ENCODE peak calls at places on chromosomes 16 and 17, in nine cellular contexts. One of them, this sample, is unnamed.

GRCh38 chr17:29237476-29238132 is 9.1 kb upstream of the CRYBA1 start:
- DNase-seq in AG09319: no peak
- DNase-seq in pons: no peak
- DNase-seq in HFF-Myc: no peak
- DNase-seq in hippocampal formation: no peak
- DNase-seq in NCI-H345: no peak
- DNase-seq in GM19239: no peak
- DNase-seq in Calu3: no peak
- DNase-seq in stimulated activated CD4-positive, alpha-beta T cell treated with anti-CD3 and anti-CD28 coated beads, TNF-alpha, amount 100 ng/mL, for 24 hours: no peak
- DNase-seq in this sample: no peak

GRCh38 chr16:9098377-9099090 is 7.1 kb downstream of the HAPSTR1 start:
- DNase-seq in pons: no peak
- DNase-seq in GM19239: no peak
- DNase-seq in Calu3: no peak
- DNase-seq in hippocampal formation: no peak
- DNase-seq in HFF-Myc: no peak
- DNase-seq in AG09319: no peak
- DNase-seq in stimulated activated CD4-positive, alpha-beta T cell treated with anti-CD3 and anti-CD28 coated beads, TNF-alpha, amount 100 ng/mL, for 24 hours: no peak
- DNase-seq in NCI-H345: no peak
- DNase-seq in this sample: no peak

GRCh38 chr17:50145532-50146229 is 4.8 kb downstream of the PPP1R9B start:
- DNase-seq in stimulated activated CD4-positive, alpha-beta T cell treated with anti-CD3 and anti-CD28 coated beads, TNF-alpha, amount 100 ng/mL, for 24 hours: no peak
- DNase-seq in AG09319: no peak
- DNase-seq in GM19239: no peak
- DNase-seq in NCI-H345: no peak
- DNase-seq in pons: no peak
- DNase-seq in hippocampal formation: no peak
- DNase-seq in Calu3: no peak
- DNase-seq in HFF-Myc: no peak
- DNase-seq in this sample: no peak

GRCh38 chr16:86773339-86773715 is 195.0 kb downstream of the FOXL1 start:
- DNase-seq in NCI-H345: no peak
- DNase-seq in hippocampal formation: no peak
- DNase-seq in pons: no peak
- DNase-seq in HFF-Myc: no peak
- DNase-seq in stimulated activated CD4-positive, alpha-beta T cell treated with anti-CD3 and anti-CD28 coated beads, TNF-alpha, amount 100 ng/mL, for 24 hours: no peak
- DNase-seq in GM19239: no peak
- DNase-seq in Calu3: no peak
- DNase-seq in AG09319: no peak
- DNase-seq in this sample: no peak

GRCh38 chr16:4051591-4051990 is 64.7 kb downstream of the ADCY9 start:
- DNase-seq in stimulated activated CD4-positive, alpha-beta T cell treated with anti-CD3 and anti-CD28 coated beads, TNF-alpha, amount 100 ng/mL, for 24 hours: no peak
- DNase-seq in pons: no peak
- DNase-seq in hippocampal formation: no peak
- DNase-seq in Calu3: no peak
- DNase-seq in AG09319: peak; percentile 27
- DNase-seq in GM19239: no peak
- DNase-seq in HFF-Myc: no peak
- DNase-seq in NCI-H345: no peak
- DNase-seq in this sample: no peak

GRCh38 chr16:1635070-1635469 is 22.9 kb downstream of the CRAMP1 start:
- DNase-seq in hippocampal formation: no peak
- DNase-seq in NCI-H345: no peak
- DNase-seq in pons: no peak
- DNase-seq in Calu3: no peak
- DNase-seq in HFF-Myc: no peak
- DNase-seq in AG09319: no peak
- DNase-seq in stimulated activated CD4-positive, alpha-beta T cell treated with anti-CD3 and anti-CD28 coated beads, TNF-alpha, amount 100 ng/mL, for 24 hours: no peak
- DNase-seq in GM19239: no peak
- DNase-seq in this sample: no peak

GRCh38 chr17:73968680-73969079 is 234.8 kb upstream of the RPL38 start:
- DNase-seq in hippocampal formation: no peak
- DNase-seq in GM19239: no peak
- DNase-seq in HFF-Myc: no peak
- DNase-seq in pons: no peak
- DNase-seq in Calu3: no peak
- DNase-seq in AG09319: no peak
- DNase-seq in stimulated activated CD4-positive, alpha-beta T cell treated with anti-CD3 and anti-CD28 coated beads, TNF-alpha, amount 100 ng/mL, for 24 hours: no peak
- DNase-seq in NCI-H345: no peak
- DNase-seq in this sample: no peak

GRCh38 chr16:84339316-84339715 is 29.0 kb upstream of the ATP2C2 start:
- DNase-seq in Calu3: no peak
- DNase-seq in pons: no peak
- DNase-seq in NCI-H345: no peak
- DNase-seq in hippocampal formation: peak; percentile 4
- DNase-seq in HFF-Myc: no peak
- DNase-seq in stimulated activated CD4-positive, alpha-beta T cell treated with anti-CD3 and anti-CD28 coated beads, TNF-alpha, amount 100 ng/mL, for 24 hours: no peak
- DNase-seq in AG09319: no peak
- DNase-seq in GM19239: no peak
- DNase-seq in this sample: no peak

GRCh38 chr17:17749921-17750320 is 68.7 kb downstream of the RAI1 start:
- DNase-seq in GM19239: peak; percentile 63
- DNase-seq in stimulated activated CD4-positive, alpha-beta T cell treated with anti-CD3 and anti-CD28 coated beads, TNF-alpha, amount 100 ng/mL, for 24 hours: no peak
- DNase-seq in NCI-H345: peak; percentile 31
- DNase-seq in Calu3: peak; percentile 29
- DNase-seq in HFF-Myc: peak; percentile 59
- DNase-seq in pons: peak; percentile 87
- DNase-seq in hippocampal formation: peak; percentile 50
- DNase-seq in AG09319: no peak
- DNase-seq in this sample: peak; percentile 77

GRCh38 chr16:995087-995486 is 13.5 kb downstream of the SOX8 start:
- DNase-seq in hippocampal formation: no peak
- DNase-seq in GM19239: no peak
- DNase-seq in NCI-H345: no peak
- DNase-seq in stimulated activated CD4-positive, alpha-beta T cell treated with anti-CD3 and anti-CD28 coated beads, TNF-alpha, amount 100 ng/mL, for 24 hours: no peak
- DNase-seq in HFF-Myc: no peak
- DNase-seq in Calu3: no peak
- DNase-seq in AG09319: no peak
- DNase-seq in pons: no peak
- DNase-seq in this sample: no peak

GRCh38 chr16:4682084-4682581 is 11.2 kb upstream of the NUDT16L1 start:
- DNase-seq in GM19239: no peak
- DNase-seq in pons: no peak
- DNase-seq in hippocampal formation: no peak
- DNase-seq in NCI-H345: no peak
- DNase-seq in AG09319: no peak
- DNase-seq in HFF-Myc: no peak
- DNase-seq in Calu3: no peak
- DNase-seq in stimulated activated CD4-positive, alpha-beta T cell treated with anti-CD3 and anti-CD28 coated beads, TNF-alpha, amount 100 ng/mL, for 24 hours: no peak
- DNase-seq in this sample: no peak

GRCh38 chr17:34357398-34357797 is 1.1 kb downstream of the CCL13 start:
- DNase-seq in hippocampal formation: no peak
- DNase-seq in pons: no peak
- DNase-seq in AG09319: no peak
- DNase-seq in Calu3: no peak
- DNase-seq in GM19239: no peak
- DNase-seq in stimulated activated CD4-positive, alpha-beta T cell treated with anti-CD3 and anti-CD28 coated beads, TNF-alpha, amount 100 ng/mL, for 24 hours: no peak
- DNase-seq in HFF-Myc: no peak
- DNase-seq in NCI-H345: no peak
- DNase-seq in this sample: no peak

GRCh38 chr17:10177921-10178788 is 20.3 kb downstream of the GAS7 start:
- DNase-seq in hippocampal formation: no peak
- DNase-seq in stimulated activated CD4-positive, alpha-beta T cell treated with anti-CD3 and anti-CD28 coated beads, TNF-alpha, amount 100 ng/mL, for 24 hours: no peak
- DNase-seq in HFF-Myc: no peak
- DNase-seq in NCI-H345: no peak
- DNase-seq in GM19239: no peak
- DNase-seq in AG09319: no peak
- DNase-seq in Calu3: no peak
- DNase-seq in pons: no peak
- DNase-seq in this sample: no peak

GRCh38 chr17:50853015-50853615 is 13.0 kb downstream of the TOB1 start:
- DNase-seq in Calu3: no peak
- DNase-seq in hippocampal formation: no peak
- DNase-seq in NCI-H345: no peak
- DNase-seq in pons: no peak
- DNase-seq in HFF-Myc: no peak
- DNase-seq in GM19239: no peak
- DNase-seq in AG09319: no peak
- DNase-seq in stimulated activated CD4-positive, alpha-beta T cell treated with anti-CD3 and anti-CD28 coated beads, TNF-alpha, amount 100 ng/mL, for 24 hours: no peak
- DNase-seq in this sample: no peak

GRCh38 chr16:46736695-46737094 is 11.4 kb downstream of the MYLK3 start:
- DNase-seq in stimulated activated CD4-positive, alpha-beta T cell treated with anti-CD3 and anti-CD28 coated beads, TNF-alpha, amount 100 ng/mL, for 24 hours: no peak
- DNase-seq in GM19239: no peak
- DNase-seq in HFF-Myc: no peak
- DNase-seq in NCI-H345: no peak
- DNase-seq in Calu3: no peak
- DNase-seq in hippocampal formation: no peak
- DNase-seq in pons: no peak
- DNase-seq in AG09319: no peak
- DNase-seq in this sample: no peak

GRCh38 chr17:39195568-39196160 is 1.8 kb downstream of the CACNB1 start:
- DNase-seq in hippocampal formation: no peak
- DNase-seq in HFF-Myc: no peak
- DNase-seq in stimulated activated CD4-positive, alpha-beta T cell treated with anti-CD3 and anti-CD28 coated beads, TNF-alpha, amount 100 ng/mL, for 24 hours: no peak
- DNase-seq in pons: no peak
- DNase-seq in NCI-H345: no peak
- DNase-seq in GM19239: peak; percentile 40
- DNase-seq in AG09319: no peak
- DNase-seq in Calu3: no peak
- DNase-seq in this sample: peak; percentile 71

GRCh38 chr16:2432801-2433505 is 3.7 kb downstream of the CCNF start:
- DNase-seq in AG09319: no peak
- DNase-seq in NCI-H345: no peak
- DNase-seq in pons: no peak
- DNase-seq in hippocampal formation: no peak
- DNase-seq in Calu3: no peak
- DNase-seq in GM19239: no peak
- DNase-seq in HFF-Myc: no peak
- DNase-seq in stimulated activated CD4-positive, alpha-beta T cell treated with anti-CD3 and anti-CD28 coated beads, TNF-alpha, amount 100 ng/mL, for 24 hours: no peak
- DNase-seq in this sample: no peak

GRCh38 chr16:59909262-59909661 is 1175.1 kb upstream of the GOT2 start:
- DNase-seq in GM19239: no peak
- DNase-seq in Calu3: no peak
- DNase-seq in pons: no peak
- DNase-seq in NCI-H345: no peak
- DNase-seq in AG09319: no peak
- DNase-seq in stimulated activated CD4-positive, alpha-beta T cell treated with anti-CD3 and anti-CD28 coated beads, TNF-alpha, amount 100 ng/mL, for 24 hours: no peak
- DNase-seq in HFF-Myc: no peak
- DNase-seq in hippocampal formation: no peak
- DNase-seq in this sample: no peak

GRCh38 chr17:47995241-47995935 is 24.5 kb downstream of the CDK5RAP3 start:
- DNase-seq in AG09319: no peak
- DNase-seq in pons: no peak
- DNase-seq in hippocampal formation: no peak
- DNase-seq in GM19239: no peak
- DNase-seq in HFF-Myc: no peak
- DNase-seq in NCI-H345: no peak
- DNase-seq in Calu3: no peak
- DNase-seq in stimulated activated CD4-positive, alpha-beta T cell treated with anti-CD3 and anti-CD28 coated beads, TNF-alpha, amount 100 ng/mL, for 24 hours: no peak
- DNase-seq in this sample: no peak

GRCh38 chr17:74852237-74853047 is 7.2 kb downstream of the GRIN2C start:
- DNase-seq in GM19239: peak; percentile 91
- DNase-seq in AG09319: no peak
- DNase-seq in pons: no peak
- DNase-seq in stimulated activated CD4-positive, alpha-beta T cell treated with anti-CD3 and anti-CD28 coated beads, TNF-alpha, amount 100 ng/mL, for 24 hours: peak; percentile 33
- DNase-seq in NCI-H345: no peak
- DNase-seq in HFF-Myc: no peak
- DNase-seq in Calu3: no peak
- DNase-seq in hippocampal formation: no peak
- DNase-seq in this sample: peak; percentile 94

GRCh38 chr17:56597495-56597990 is 4.0 kb downstream of the NOG start:
- DNase-seq in NCI-H345: no peak
- DNase-seq in AG09319: no peak
- DNase-seq in HFF-Myc: no peak
- DNase-seq in pons: no peak
- DNase-seq in hippocampal formation: no peak
- DNase-seq in stimulated activated CD4-positive, alpha-beta T cell treated with anti-CD3 and anti-CD28 coated beads, TNF-alpha, amount 100 ng/mL, for 24 hours: no peak
- DNase-seq in GM19239: no peak
- DNase-seq in Calu3: peak; percentile 4
- DNase-seq in this sample: no peak

GRCh38 chr17:48113201-48113676 is 5.7 kb downstream of the SNX11 start:
- DNase-seq in NCI-H345: no peak
- DNase-seq in GM19239: no peak
- DNase-seq in HFF-Myc: no peak
- DNase-seq in pons: peak; percentile 61
- DNase-seq in Calu3: no peak
- DNase-seq in hippocampal formation: no peak
- DNase-seq in stimulated activated CD4-positive, alpha-beta T cell treated with anti-CD3 and anti-CD28 coated beads, TNF-alpha, amount 100 ng/mL, for 24 hours: no peak
- DNase-seq in AG09319: no peak
- DNase-seq in this sample: peak; percentile 58

GRCh38 chr17:82939213-82940030 is 99.6 kb upstream of the ZNF750 start:
- DNase-seq in AG09319: no peak
- DNase-seq in pons: no peak
- DNase-seq in hippocampal formation: no peak
- DNase-seq in stimulated activated CD4-positive, alpha-beta T cell treated with anti-CD3 and anti-CD28 coated beads, TNF-alpha, amount 100 ng/mL, for 24 hours: no peak
- DNase-seq in Calu3: no peak
- DNase-seq in HFF-Myc: no peak
- DNase-seq in GM19239: no peak
- DNase-seq in NCI-H345: no peak
- DNase-seq in this sample: no peak

GRCh38 chr17:76382803-76383644 is 1.4 kb upstream of the SPHK1 start:
- DNase-seq in NCI-H345: no peak
- DNase-seq in hippocampal formation: no peak
- DNase-seq in HFF-Myc: no peak
- DNase-seq in pons: no peak
- DNase-seq in AG09319: no peak
- DNase-seq in Calu3: peak; percentile 33
- DNase-seq in GM19239: peak; percentile 72
- DNase-seq in stimulated activated CD4-positive, alpha-beta T cell treated with anti-CD3 and anti-CD28 coated beads, TNF-alpha, amount 100 ng/mL, for 24 hours: no peak
- DNase-seq in this sample: peak; percentile 92

GRCh38 chr16:29809850-29810698 is 1.9 kb upstream of the PRRT2 start:
- DNase-seq in pons: no peak
- DNase-seq in hippocampal formation: no peak
- DNase-seq in NCI-H345: peak; percentile 27
- DNase-seq in GM19239: no peak
- DNase-seq in AG09319: no peak
- DNase-seq in stimulated activated CD4-positive, alpha-beta T cell treated with anti-CD3 and anti-CD28 coated beads, TNF-alpha, amount 100 ng/mL, for 24 hours: no peak
- DNase-seq in Calu3: no peak
- DNase-seq in HFF-Myc: no peak
- DNase-seq in this sample: no peak

GRCh38 chr17:62591323-62591722 is 36.1 kb upstream of the MRC2 start:
- DNase-seq in Calu3: no peak
- DNase-seq in GM19239: no peak
- DNase-seq in pons: no peak
- DNase-seq in AG09319: no peak
- DNase-seq in NCI-H345: no peak
- DNase-seq in stimulated activated CD4-positive, alpha-beta T cell treated with anti-CD3 and anti-CD28 coated beads, TNF-alpha, amount 100 ng/mL, for 24 hours: no peak
- DNase-seq in HFF-Myc: no peak
- DNase-seq in hippocampal formation: no peak
- DNase-seq in this sample: no peak

GRCh38 chr16:89216315-89217137 is 977 bp upstream of the ZNF778 start:
- DNase-seq in stimulated activated CD4-positive, alpha-beta T cell treated with anti-CD3 and anti-CD28 coated beads, TNF-alpha, amount 100 ng/mL, for 24 hours: peak; percentile 65
- DNase-seq in hippocampal formation: peak; percentile 78
- DNase-seq in Calu3: peak; percentile 82
- DNase-seq in HFF-Myc: peak; percentile 52
- DNase-seq in GM19239: peak; percentile 80
- DNase-seq in pons: peak; percentile 87
- DNase-seq in AG09319: peak; percentile 51
- DNase-seq in NCI-H345: peak; percentile 64
- DNase-seq in this sample: peak; percentile 89

GRCh38 chr17:55219939-55220338 is 44.8 kb upstream of the HLF start:
- DNase-seq in Calu3: no peak
- DNase-seq in pons: no peak
- DNase-seq in HFF-Myc: no peak
- DNase-seq in hippocampal formation: no peak
- DNase-seq in NCI-H345: no peak
- DNase-seq in stimulated activated CD4-positive, alpha-beta T cell treated with anti-CD3 and anti-CD28 coated beads, TNF-alpha, amount 100 ng/mL, for 24 hours: no peak
- DNase-seq in AG09319: no peak
- DNase-seq in GM19239: no peak
- DNase-seq in this sample: no peak

GRCh38 chr16:68345351-68345810 is 34.6 kb downstream of the PRMT7 start:
- DNase-seq in pons: no peak
- DNase-seq in hippocampal formation: no peak
- DNase-seq in GM19239: no peak
- DNase-seq in NCI-H345: no peak
- DNase-seq in Calu3: no peak
- DNase-seq in AG09319: no peak
- DNase-seq in HFF-Myc: no peak
- DNase-seq in stimulated activated CD4-positive, alpha-beta T cell treated with anti-CD3 and anti-CD28 coated beads, TNF-alpha, amount 100 ng/mL, for 24 hours: no peak
- DNase-seq in this sample: no peak

This sample was measured in GM20000.